ENCODE peak calls at places on chromosomes 1 and 21, in six cellular contexts. N, H, T, E, J and F are unnamed samples.
A peak's percentile ranks its signal among the peaks of the same experiment; 100 is the strongest.

GRCh38 chr1:52635321-52636089 is 2.5 kb downstream of the SHISAL2A start:
- DNase-seq in N (no peak), H (no peak), T (no peak), E (peak; percentile 77), J (peak; percentile 33), F (no peak)

GRCh38 chr1:218426343-218426657 is 81.2 kb downstream of the TGFB2 start:
- DNase-seq in N (peak; percentile 92), H (no peak), T (no peak), E (no peak), J (peak; percentile 81), F (peak; percentile 43)

GRCh38 chr1:6208723-6209660 is 3.1 kb downstream of the RNF207 start:
- DNase-seq in N (peak; percentile 66), H (no peak), T (no peak), E (peak; percentile 14), J (no peak), F (no peak)

GRCh38 chr1:83910461-83910860 is 88.5 kb downstream of the TTLL7 start:
- DNase-seq in N (peak; percentile 74), H (no peak), T (no peak), E (no peak), J (peak; percentile 62), F (no peak)

GRCh38 chr21:42583992-42584641 is 69.3 kb upstream of the PDE9A start:
- DNase-seq in N (no peak), H (no peak), T (no peak), E (no peak), J (no peak), F (no peak)

GRCh38 chr1:207007352-207008033 is 25.1 kb downstream of the C1orf116 start:
- DNase-seq in N (peak; percentile 98), H (no peak), T (no peak), E (no peak), J (peak; percentile 97), F (peak; percentile 89)

GRCh38 chr1:17531682-17532487 is 7.6 kb upstream of the ARHGEF10L start:
- DNase-seq in N (peak; percentile 85), H (no peak), T (no peak), E (no peak), J (no peak), F (no peak)

GRCh38 chr1:241823925-241824324 is 24.1 kb upstream of the EXO1 start:
- DNase-seq in N (no peak), H (no peak), T (no peak), E (no peak), J (no peak), F (no peak)

GRCh38 chr1:66298427-66298826 is 235.5 kb upstream of the SGIP1 start:
- DNase-seq in N (no peak), H (no peak), T (no peak), E (no peak), J (no peak), F (no peak)

GRCh38 chr1:1603671-1604373 is 3.9 kb upstream of the FNDC10 start:
- DNase-seq in N (no peak), H (no peak), T (no peak), E (no peak), J (no peak), F (no peak)

GRCh38 chr1:58621375-58621774 is 44.3 kb upstream of the TACSTD2 start:
- DNase-seq in N (no peak), H (no peak), T (no peak), E (no peak), J (no peak), F (no peak)

GRCh38 chr21:36783612-36784383 is 84.9 kb downstream of the SIM2 start:
- DNase-seq in N (peak; percentile 9), H (no peak), T (no peak), E (no peak), J (peak; percentile 89), F (peak; percentile 42)

GRCh38 chr1:66919063-66919462 is 5.6 kb downstream of the DNAI4 start:
- DNase-seq in N (no peak), H (no peak), T (no peak), E (no peak), J (no peak), F (no peak)

GRCh38 chr1:231376101-231376500 is 38.0 kb downstream of the SPRTN start:
- DNase-seq in N (no peak), H (no peak), T (no peak), E (no peak), J (peak; percentile 32), F (no peak)

GRCh38 chr1:89271616-89272015 is 1.0 kb downstream of the GBP5 start:
- DNase-seq in N (peak; percentile 78), H (no peak), T (no peak), E (no peak), J (peak; percentile 90), F (no peak)

GRCh38 chr1:22496536-22497160 is 45.0 kb downstream of the ZBTB40 start:
- DNase-seq in N (no peak), H (no peak), T (no peak), E (no peak), J (no peak), F (no peak)

GRCh38 chr21:44012474-44013379 is 618 bp downstream of the TRAPPC10 start:
- DNase-seq in N (peak; percentile 27), H (peak; percentile 54), T (peak; percentile 90), E (peak; percentile 86), J (no peak), F (peak; percentile 30)

GRCh38 chr1:231214918-231215675 is 25.9 kb upstream of the GNPAT start:
- DNase-seq in N (no peak), H (no peak), T (no peak), E (no peak), J (no peak), F (no peak)

GRCh38 chr1:30465096-30465495 is 258.3 kb downstream of the MATN1 start:
- DNase-seq in N (no peak), H (no peak), T (no peak), E (no peak), J (no peak), F (no peak)

GRCh38 chr1:157173900-157174410 is 35.8 kb upstream of the ETV3 start:
- DNase-seq in N (no peak), H (no peak), T (no peak), E (no peak), J (no peak), F (no peak)

GRCh38 chr1:89724369-89725015 is 91.6 kb downstream of the LRRC8C start:
- DNase-seq in N (peak; percentile 43), H (no peak), T (no peak), E (peak; percentile 23), J (peak; percentile 93), F (no peak)

GRCh38 chr1:99590578-99591209 is 55.2 kb upstream of the PALMD start:
- DNase-seq in N (peak; percentile 87), H (no peak), T (no peak), E (no peak), J (peak; percentile 91), F (no peak)

GRCh38 chr1:107782192-107782845 is 182.7 kb downstream of the VAV3 start:
- DNase-seq in N (peak; percentile 73), H (no peak), T (peak; percentile 32), E (peak; percentile 71), J (peak; percentile 48), F (peak; percentile 34)

GRCh38 chr1:33295023-33295422 is 25.9 kb downstream of the A3GALT2 start:
- DNase-seq in N (no peak), H (no peak), T (no peak), E (no peak), J (no peak), F (no peak)

GRCh38 chr1:229340496-229340895 is 2.4 kb downstream of the CCSAP start:
- DNase-seq in N (no peak), H (no peak), T (no peak), E (no peak), J (no peak), F (no peak)

GRCh38 chr1:30422251-30422650 is 301.1 kb downstream of the MATN1 start:
- DNase-seq in N (no peak), H (no peak), T (no peak), E (no peak), J (no peak), F (no peak)

GRCh38 chr1:42211224-42211623 is 46.7 kb upstream of the GUCA2A start:
- DNase-seq in N (no peak), H (no peak), T (no peak), E (no peak), J (peak; percentile 46), F (no peak)

GRCh38 chr1:5998051-5998905 is 6.1 kb upstream of the NPHP4 start:
- DNase-seq in N (no peak), H (no peak), T (no peak), E (no peak), J (no peak), F (no peak)

GRCh38 chr1:16338961-16339360 is 13.3 kb downstream of the FBXO42 start:
- DNase-seq in N (no peak), H (no peak), T (no peak), E (no peak), J (no peak), F (no peak)

GRCh38 chr1:221900678-221901077 is 158.8 kb upstream of the DUSP10 start:
- DNase-seq in N (no peak), H (no peak), T (no peak), E (no peak), J (no peak), F (no peak)

GRCh38 chr1:24975391-24975790 is 45.3 kb upstream of the RUNX3 start:
- DNase-seq in N (no peak), H (no peak), T (no peak), E (no peak), J (no peak), F (no peak)